ENCODE peak calls at places on chromosomes 11 and 22, in five cellular contexts. E, Z, U, S and H are unnamed samples.

GRCh38 chr11:118398797-118399564 is 2.4 kb upstream of the ATP5MG start:
- DNase-seq in E (peak; percentile 83), Z (no peak), U (no peak), S (no peak), H (no peak)

GRCh38 chr11:77207019-77207485 is 79.0 kb downstream of the MYO7A start:
- DNase-seq in E (no peak), Z (no peak), U (no peak), S (no peak), H (no peak)

GRCh38 chr11:1892116-1892515 is 421 bp upstream of the PRR33 start:
- DNase-seq in E (no peak), Z (no peak), U (no peak), S (no peak), H (no peak)

GRCh38 chr11:8676458-8676857 is 6.0 kb downstream of the TRIM66 start:
- DNase-seq in E (no peak), Z (no peak), U (no peak), S (no peak), H (no peak)

GRCh38 chr22:29555065-29555644 is 1.6 kb upstream of the THOC5 start:
- DNase-seq in E (no peak), Z (no peak), U (peak; percentile 13), S (no peak), H (no peak)

GRCh38 chr11:447923-448731 is 2.0 kb upstream of the PTDSS2 start:
- DNase-seq in E (peak; percentile 93), Z (peak; percentile 99), U (peak; percentile 94), S (peak; percentile 98), H (peak; percentile 97)

GRCh38 chr11:133082453-133082781 is 449.9 kb downstream of the OPCML start:
- DNase-seq in E (no peak), Z (no peak), U (peak; percentile 58), S (peak; percentile 37), H (no peak)

GRCh38 chr22:31912402-31912733 is 32.0 kb upstream of the YWHAH start:
- DNase-seq in E (no peak), Z (no peak), U (no peak), S (no peak), H (no peak)

GRCh38 chr22:28142361-28142801 is 223.3 kb upstream of the PITPNB start:
- DNase-seq in E (no peak), Z (no peak), U (no peak), S (no peak), H (no peak)

GRCh38 chr22:48251629-48252028 is 1489.2 kb downstream of the TBC1D22A start:
- DNase-seq in E (no peak), Z (no peak), U (no peak), S (no peak), H (no peak)

GRCh38 chr11:61106296-61106695 is 4.0 kb downstream of the CD5 start:
- DNase-seq in E (no peak), Z (peak; percentile 56), U (no peak), S (no peak), H (no peak)

GRCh38 chr11:18063131-18063530 is 17.1 kb upstream of the TPH1 start:
- DNase-seq in E (no peak), Z (no peak), U (no peak), S (no peak), H (peak; percentile 32)

GRCh38 chr11:64648551-64648950 is 57.5 kb downstream of the SLC22A12 start:
- DNase-seq in E (no peak), Z (no peak), U (no peak), S (no peak), H (no peak)

GRCh38 chr22:30866811-30867271 is 101.7 kb downstream of the MORC2 start:
- DNase-seq in E (no peak), Z (peak; percentile 62), U (no peak), S (no peak), H (no peak)

GRCh38 chr11:73382747-73383146 is 6.5 kb downstream of the RELT start:
- DNase-seq in E (no peak), Z (no peak), U (no peak), S (no peak), H (no peak)

GRCh38 chr11:6681949-6682348 is 1.2 kb downstream of the MRPL17 start:
- DNase-seq in E (no peak), Z (no peak), U (no peak), S (no peak), H (no peak)

GRCh38 chr11:60902625-60903024 is 3.8 kb downstream of the PRPF19 start:
- DNase-seq in E (no peak), Z (no peak), U (no peak), S (no peak), H (no peak)

GRCh38 chr11:27291302-27291889 is 71.6 kb downstream of the CCDC34 start:
- DNase-seq in E (no peak), Z (no peak), U (no peak), S (peak; percentile 76), H (peak; percentile 55)

GRCh38 chr22:45290410-45290936 is 5.7 kb downstream of the UPK3A start:
- DNase-seq in E (no peak), Z (no peak), U (no peak), S (peak; percentile 73), H (peak; percentile 38)

GRCh38 chr11:64649304-64649703 is 58.3 kb downstream of the SLC22A12 start:
- DNase-seq in E (no peak), Z (no peak), U (no peak), S (no peak), H (no peak)

GRCh38 chr11:2991477-2992233 is 474 bp downstream of the NAP1L4 start:
- DNase-seq in E (peak; percentile 34), Z (peak; percentile 91), U (peak; percentile 22), S (peak; percentile 54), H (no peak)

GRCh38 chr11:65444314-65445051 is 21.9 kb downstream of the NEAT1 start:
- DNase-seq in E (no peak), Z (no peak), U (no peak), S (no peak), H (no peak)

GRCh38 chr22:49630448-49630946 is 197.2 kb downstream of the BRD1 start:
- DNase-seq in E (no peak), Z (no peak), U (no peak), S (no peak), H (no peak)

GRCh38 chr11:117717485-117718314 is 79.3 kb downstream of the DSCAML1 start:
- DNase-seq in E (no peak), Z (no peak), U (peak; percentile 30), S (peak; percentile 53), H (peak; percentile 32)

GRCh38 chr11:79437981-79438630 is 2.7 kb downstream of the TENM4 start:
- DNase-seq in E (no peak), Z (peak; percentile 75), U (no peak), S (peak; percentile 18), H (no peak)

GRCh38 chr11:73012121-73012863 is 129.8 kb downstream of the FCHSD2 start:
- DNase-seq in E (no peak), Z (no peak), U (no peak), S (no peak), H (no peak)

GRCh38 chr11:94858012-94858705 is 90.0 kb downstream of the AMOTL1 start:
- DNase-seq in E (no peak), Z (no peak), U (no peak), S (no peak), H (no peak)

GRCh38 chr22:19791894-19792293 is 31.3 kb downstream of the TBX1 start:
- DNase-seq in E (no peak), Z (no peak), U (no peak), S (no peak), H (no peak)

GRCh38 chr22:19446603-19447387 is 716 bp downstream of the C22orf39 start:
- DNase-seq in E (no peak), Z (no peak), U (no peak), S (peak; percentile 32), H (no peak)

GRCh38 chr11:69486773-69487266 is 5.4 kb downstream of the LINC01488 start:
- DNase-seq in E (no peak), Z (peak; percentile 84), U (no peak), S (no peak), H (no peak)

GRCh38 chr11:107770546-107770945 is 58.7 kb upstream of the SLN start:
- DNase-seq in E (peak; percentile 12), Z (no peak), U (no peak), S (no peak), H (no peak)

GRCh38 chr11:63974259-63975143 is at the start of gene COX8A:
- DNase-seq in E (peak; percentile 100), Z (peak; percentile 98), U (peak; percentile 99), S (peak; percentile 99), H (peak; percentile 98)

GRCh38 chr11:48019230-48019584 is 38.8 kb downstream of the PTPRJ start:
- DNase-seq in E (no peak), Z (no peak), U (no peak), S (no peak), H (no peak)
- H3K4me1 ChIP-seq in E (no peaks in the 10 kb centered on the region), Z (no peaks in the 10 kb centered on the region), U (no peaks in the 10 kb centered on the region), S (peaks cover 9% of the 10 kb centered on the region), H (peaks cover 68% of the 10 kb centered on the region)

GRCh38 chr22:25564979-25565677 is 653 bp downstream of the GRK3 start:
- DNase-seq in E (no peak), Z (peak; percentile 80), U (no peak), S (peak; percentile 26), H (no peak)

GRCh38 chr22:25567305-25567704 is 2.8 kb downstream of the GRK3 start:
- DNase-seq in E (no peak), Z (no peak), U (no peak), S (no peak), H (no peak)

GRCh38 chr22:25564320-25564978 is at the start of gene GRK3:
- DNase-seq in E (peak; percentile 64), Z (peak; percentile 90), U (peak; percentile 74), S (peak; percentile 77), H (peak; percentile 55)

GRCh38 chr22:25563757-25564319 is 637 bp upstream of the GRK3 start:
- DNase-seq in E (no peak), Z (no peak), U (peak; percentile 12), S (peak; percentile 28), H (no peak)

DNA sequence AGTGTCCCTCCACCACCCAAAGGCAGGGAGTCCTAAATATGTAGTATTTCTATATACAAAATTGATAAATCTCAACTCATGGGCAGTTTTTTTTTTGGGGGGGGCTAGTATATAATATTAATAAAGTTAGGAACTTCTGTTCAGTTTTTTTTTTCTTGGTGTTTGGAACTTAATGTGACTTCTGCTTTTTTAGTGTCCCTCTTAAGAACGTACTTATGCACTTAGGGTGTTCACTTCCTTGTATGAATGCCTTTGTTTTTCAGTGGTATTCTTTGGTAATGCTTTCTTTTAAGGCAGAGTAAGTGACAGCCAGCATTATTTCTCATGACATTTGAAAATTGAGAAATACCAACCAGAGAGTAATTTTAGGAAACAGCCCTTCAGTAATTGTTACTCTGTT is 2.3 kb downstream of the GRK3 start:
- DNase-seq in E (no peak), Z (no peak), U (no peak), S (no peak), H (no peak)
- H3K4me1 ChIP-seq in E (no peaks in the 10 kb centered on the region), Z (no peaks in the 10 kb centered on the region), U (peaks cover 5% of the 10 kb centered on the region), S (no peaks in the 10 kb centered on the region), H (peaks cover 32% of the 10 kb centered on the region)

DNA sequence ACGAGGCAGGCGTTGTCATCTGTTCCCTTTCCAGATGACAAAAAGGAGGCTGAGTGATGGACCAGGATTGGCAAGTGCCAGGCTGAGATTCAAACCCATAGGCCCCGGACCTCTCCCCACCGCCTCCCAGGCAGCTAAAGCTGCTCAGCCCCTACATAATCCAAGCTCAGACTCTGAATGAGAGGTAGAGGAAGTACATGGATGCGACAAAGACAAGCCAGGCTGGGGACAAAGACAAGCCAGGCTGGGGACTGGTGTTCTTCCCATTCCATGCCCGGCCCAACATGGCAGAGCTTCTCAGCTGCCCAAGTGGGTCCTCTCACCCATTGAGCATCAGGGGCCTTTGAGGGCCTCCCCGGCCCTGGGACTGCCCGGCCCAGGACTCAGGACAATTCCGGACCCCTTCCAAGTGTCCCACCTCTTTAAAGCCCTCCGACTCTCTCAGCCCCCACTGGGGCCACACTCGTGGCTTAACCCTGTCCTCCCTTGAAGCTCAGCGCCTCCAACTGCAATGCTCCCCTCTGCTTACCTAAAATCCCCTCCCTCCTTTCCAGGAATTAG is 4.8 kb downstream of the MFNG start:
- DNase-seq in E (no peak), Z (no peak), U (no peak), S (no peak), H (no peak)
- H3K4me1 ChIP-seq in E (peaks cover 4% of the 10 kb centered on the region), Z (no peaks in the 10 kb centered on the region), U (peaks cover 10% of the 10 kb centered on the region), S (peaks cover under 1% of the 10 kb centered on the region), H (peaks cover 27% of the 10 kb centered on the region)

GRCh38 chr11:122128146-122128545 is 12.1 kb upstream of the BLID start:
- DNase-seq in E (no peak), Z (no peak), U (no peak), S (no peak), H (no peak)
- H3K4me1 ChIP-seq in E (no peaks in the 10 kb centered on the region), Z (no peaks in the 10 kb centered on the region), U (no peaks in the 10 kb centered on the region), S (no peaks in the 10 kb centered on the region), H (no peaks in the 10 kb centered on the region)